ENCODE peak calls at places on chromosomes 16 and 17, in five cellular contexts. K, C, V, N and F are unnamed samples.

GRCh38 chr16:90046971-90047713 is 27.9 kb upstream of the DBNDD1 start:
- DNase-seq in K (peak), C (no peak), N (no peak), V (no peak), F (no peak)

GRCh38 chr17:1957037-1957436 is 68.1 kb downstream of the RTN4RL1 start:
- DNase-seq in V (no peak), C (no peak), N (no peak), K (no peak), F (no peak)

GRCh38 chr17:73214008-73214407 is 21.2 kb downstream of the COG1 start:
- DNase-seq in C (no peak), K (no peak), V (no peak), N (no peak), F (no peak)

GRCh38 chr17:60139438-60140285 is 10.1 kb upstream of the CA4 start:
- DNase-seq in V (peak), C (peak), N (peak), K (peak), F (peak)

GRCh38 chr16:5175263-5175662 is 77.7 kb upstream of the EEF2KMT start:
- DNase-seq in K (no peak), V (peak), N (no peak), C (no peak), F (no peak)

GRCh38 chr17:60573139-60573975 is 26.6 kb upstream of the PPM1D start:
- DNase-seq in N (no peak), C (peak), V (no peak), K (no peak), F (no peak)

GRCh38 chr17:44278006-44278405 is 10.1 kb upstream of the SLC4A1 start:
- DNase-seq in C (no peak), N (no peak), K (no peak), V (no peak), F (no peak)

GRCh38 chr17:4395111-4395478 is 28.6 kb upstream of the UBE2G1 start:
- DNase-seq in C (no peak), K (no peak), N (no peak), V (no peak), F (no peak)

GRCh38 chr17:72745241-72745640 is 347.2 kb downstream of the SLC39A11 start:
- DNase-seq in C (no peak), N (no peak), V (no peak), K (no peak), F (no peak)

GRCh38 chr17:4365628-4366311 is 705 bp downstream of the UBE2G1 start:
- DNase-seq in N (no peak), V (peak), C (peak), K (peak), F (peak)

GRCh38 chr16:65121870-65122723 is at the start of gene CDH11:
- DNase-seq in K (peak), C (peak), N (no peak), V (peak), F (peak)

GRCh38 chr17:76732734-76733617 is 4.2 kb downstream of the SRSF2 start:
- DNase-seq in C (no peak), V (no peak), K (no peak), N (no peak), F (no peak)

GRCh38 chr16:84059946-84060901 is 17.6 kb upstream of the SLC38A8 start:
- DNase-seq in N (no peak), K (no peak), C (peak), V (no peak), F (no peak)

DNA sequence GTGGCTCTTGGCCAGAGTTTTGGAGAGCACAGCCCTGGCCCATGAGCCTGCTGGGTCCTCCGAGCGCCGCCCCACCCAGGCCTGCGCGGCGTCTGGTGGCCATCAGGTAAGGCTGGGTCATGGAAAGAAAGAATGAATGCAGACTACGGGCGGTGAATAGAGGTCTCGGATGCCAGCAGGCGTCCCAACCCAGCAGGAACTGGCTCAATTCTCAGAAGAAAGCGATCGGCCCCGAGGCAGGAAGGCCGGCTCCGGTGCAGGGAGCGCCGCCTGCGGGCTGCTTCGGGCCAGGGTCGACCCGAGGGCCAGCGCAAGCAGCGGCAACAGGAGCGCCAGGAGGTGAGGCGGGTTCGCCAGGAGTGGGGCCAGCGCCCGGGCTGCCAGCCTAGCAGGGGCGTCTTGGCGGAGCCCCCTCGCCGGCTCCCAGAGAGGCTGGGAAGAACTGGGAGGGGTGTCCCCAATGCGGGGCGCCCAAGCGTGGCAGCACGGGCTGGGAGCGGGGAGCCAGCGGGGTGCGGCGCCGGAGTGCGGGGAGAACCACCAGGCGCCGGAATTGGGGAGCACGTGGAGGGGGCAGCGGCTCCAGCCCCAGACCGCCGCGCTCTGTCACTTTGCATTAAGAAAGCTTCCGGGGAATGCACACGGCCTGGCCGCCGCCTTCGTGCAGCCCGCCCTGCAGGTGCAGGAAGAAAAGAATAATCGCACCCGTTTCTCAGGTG is 7.1 kb upstream of the TMC5 start:
- DNase-seq in N (peak), V (no peak), C (no peak), K (peak), F (peak)
- TF ChIP-seq CTCF in N (peak), V (no peak), C (no peak), K (peak), F (peak)

GRCh38 chr17:2986925-2987324 is 76.5 kb downstream of the OR1D5 start:
- DNase-seq in V (no peak), N (no peak), C (peak), K (no peak), F (no peak)

GRCh38 chr17:2981325-2981724 is 82.1 kb downstream of the OR1D5 start:
- DNase-seq in C (peak), V (no peak), K (no peak), N (no peak), F (peak)

GRCh38 chr17:2980211-2980903 is 83.0 kb downstream of the OR1D5 start:
- DNase-seq in V (no peak), C (no peak), K (no peak), N (no peak), F (peak)

GRCh38 chr17:2980904-2981246 is 82.5 kb downstream of the OR1D5 start:
- DNase-seq in C (peak), V (no peak), N (no peak), K (no peak), F (peak)

DNA sequence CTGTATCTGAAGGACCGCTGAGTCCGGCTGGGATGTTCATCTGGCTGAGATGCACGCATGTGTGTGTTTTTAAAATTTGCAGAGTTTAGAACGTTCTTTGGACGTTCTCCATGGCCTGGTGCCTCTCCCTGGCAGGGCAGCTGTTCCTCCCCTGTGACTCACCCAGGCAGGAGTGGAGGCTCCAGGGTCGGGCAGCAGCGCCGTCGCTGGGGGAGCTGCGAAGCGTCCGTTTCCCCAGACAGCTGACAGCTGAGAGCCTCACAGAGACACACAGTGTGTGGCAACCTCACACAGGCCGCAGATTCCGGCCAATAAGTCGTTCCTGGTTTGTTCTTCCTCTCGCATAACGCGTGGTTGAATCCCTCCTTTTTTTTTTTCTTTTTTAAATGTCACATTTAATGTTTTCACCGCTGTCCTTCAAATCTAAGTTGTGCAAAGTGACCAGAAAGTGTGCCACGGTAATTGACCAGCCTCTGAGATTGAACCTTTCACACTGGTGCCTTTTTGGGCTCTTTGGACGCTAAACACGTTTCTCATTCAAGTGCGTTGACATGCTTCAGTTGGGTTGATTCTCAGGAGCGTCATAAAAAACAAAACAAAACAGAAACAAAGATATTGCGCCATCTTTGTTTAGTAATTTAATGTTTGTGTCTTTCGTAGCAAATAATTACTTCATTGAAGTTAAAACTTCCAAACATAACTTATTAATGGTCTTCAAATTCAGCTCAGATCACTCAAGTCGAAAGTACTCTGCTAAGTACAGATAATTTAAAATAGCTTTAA is 80.4 kb downstream of the OR1D5 start:
- DNase-seq in C (peak), V (no peak), N (peak), K (no peak), F (peak)
- TF ChIP-seq CTCF in C (no peak), V (no peak), N (peak), K (no peak), F (no peak)

DNA sequence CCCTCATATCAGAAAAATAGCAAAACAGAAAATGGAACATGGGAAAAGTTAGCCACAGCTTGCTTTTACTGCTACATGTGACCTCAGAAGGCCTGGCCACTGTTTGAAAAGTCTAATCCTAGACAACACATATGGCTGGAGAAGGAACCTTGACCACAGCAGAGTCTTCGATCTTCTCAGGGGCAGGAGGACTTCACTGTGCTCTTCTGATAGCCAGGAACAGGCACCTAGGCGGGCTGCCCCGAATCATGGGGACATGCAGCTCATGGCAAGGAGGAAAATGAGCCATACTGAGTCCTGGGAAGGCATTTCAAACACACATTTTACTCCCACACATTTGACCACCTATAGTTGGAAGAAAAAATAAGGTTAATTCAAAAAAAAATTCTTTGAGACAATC is 31.1 kb upstream of the ADORA2B start:
- DNase-seq in K (no peak), C (peak), V (no peak), N (no peak), F (no peak)
- TF ChIP-seq CTCF in K (no peak), C (no peak), V (no peak), N (no peak), F (no peak)

GRCh38 chr16:49866533-49867155 is 10.7 kb upstream of the ZNF423 start:
- DNase-seq in K (peak), C (no peak), V (no peak), N (no peak), F (no peak)

GRCh38 chr16:49869731-49870130 is 13.8 kb upstream of the ZNF423 start:
- DNase-seq in K (no peak), C (no peak), V (no peak), N (no peak), F (no peak)

GRCh38 chr16:49862694-49863093 is 6.8 kb upstream of the ZNF423 start:
- DNase-seq in N (no peak), K (no peak), V (no peak), C (no peak), F (no peak)

GRCh38 chr16:49867234-49867633 is 11.3 kb upstream of the ZNF423 start:
- DNase-seq in N (no peak), V (no peak), C (no peak), K (no peak), F (no peak)

GRCh38 chr16:49868164-49868668 is 12.3 kb upstream of the ZNF423 start:
- DNase-seq in C (no peak), N (no peak), V (no peak), K (no peak), F (no peak)
- TF ChIP-seq CTCF in C (no peak), N (no peak), V (no peak), K (no peak), F (no peak)

GRCh38 chr17:19546289-19547065 is 12.8 kb downstream of the SLC47A1 start:
- DNase-seq in V (no peak), C (no peak), K (no peak), N (no peak), F (no peak)
- TF ChIP-seq CTCF in V (peak), C (no peak), K (no peak), N (no peak), F (peak)

GRCh38 chr17:74748279-74748528 is 224 bp upstream of the NHERF1 start:
- DNase-seq in V (no peak), N (peak), K (no peak), C (no peak), F (no peak)
- TF ChIP-seq CTCF in V (no peak), N (no peak), K (no peak), C (no peak), F (peak)

GRCh38 chr17:28033972-28034714 is 8.3 kb upstream of the NLK start:
- DNase-seq in V (no peak), N (no peak), K (no peak), C (no peak), F (no peak)

GRCh38 chr17:28029033-28029432 is 13.4 kb upstream of the NLK start:
- DNase-seq in N (no peak), K (no peak), V (no peak), C (no peak), F (no peak)

GRCh38 chr17:28030386-28030785 is 12.1 kb upstream of the NLK start:
- DNase-seq in N (no peak), C (no peak), V (no peak), K (no peak), F (no peak)

GRCh38 chr17:28031174-28031573 is 11.3 kb upstream of the NLK start:
- DNase-seq in N (no peak), C (no peak), V (no peak), K (no peak), F (no peak)
- TF ChIP-seq CTCF in N (no peak), C (no peak), V (no peak), K (no peak), F (no peak)

DNA sequence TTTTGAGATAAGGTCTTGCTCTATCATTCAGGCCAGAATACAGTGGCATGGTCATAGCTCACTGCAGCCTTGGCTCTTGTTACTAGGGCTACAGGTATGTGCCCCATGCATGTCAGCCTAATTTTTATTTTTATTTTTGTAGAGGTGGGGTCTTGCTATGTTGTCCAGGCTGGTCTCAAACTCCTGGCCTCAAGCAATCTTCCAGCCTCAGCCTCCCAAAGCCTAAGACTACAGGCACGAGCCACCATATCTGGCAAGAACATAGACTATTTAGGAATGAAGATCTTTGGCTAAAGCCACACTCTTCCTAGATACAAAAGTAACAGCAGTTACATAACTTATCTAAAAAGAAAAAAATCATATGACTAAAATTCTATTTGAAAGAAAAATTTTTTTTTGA is 15.6 kb upstream of the DDX19A start:
- DNase-seq in C (no peak), K (no peak), V (no peak), N (no peak), F (no peak)
- TF ChIP-seq CTCF in C (no peak), K (no peak), V (no peak), N (no peak), F (no peak)